ENCODE peak calls at places on chromosomes 6 and 20, in ten cellular contexts. C is astrocyte of the cerebellum, K is mammary epithelial cell, U is cardiac fibroblast, N is right lobe of liver, J is colonic mucosa, M is aorta, E is left ventricle myocardium inferior, F is BJ, S is upper lobe of right lung. R is an unnamed sample.

GRCh38 chr6:6191476-6191875 is 129.0 kb downstream of the F13A1 start:
- DNase-seq in C (no peak), K (no peak), U (no peak), N (no peak), J (no peak), M (no peak), E (no peak), F (no peak), S (no peak), R (no peak)

GRCh38 chr6:36590237-36590636 is 3.9 kb upstream of the SRSF3 start:
- DNase-seq in C (peak; percentile 53), K (peak; percentile 76), U (peak; percentile 77), N (no peak), J (no peak), M (no peak), E (no peak), F (no peak), S (no peak), R (peak; percentile 34)

GRCh38 chr20:7029005-7029404 is 261.5 kb downstream of the BMP2 start:
- DNase-seq in C (no peak), K (no peak), U (no peak), N (no peak), J (no peak), M (no peak), E (no peak), F (no peak), S (no peak), R (no peak)

GRCh38 chr20:44479643-44480042 is 4.0 kb downstream of the TTPAL start:
- DNase-seq in C (no peak), K (no peak), U (no peak), N (peak; percentile 85), J (no peak), M (no peak), E (no peak), F (no peak), S (no peak), R (no peak)

GRCh38 chr6:128929869-128930268 is 46.9 kb downstream of the LAMA2 start:
- DNase-seq in C (no peak), K (no peak), U (no peak), N (no peak), J (no peak), M (no peak), E (no peak), F (no peak), S (no peak), R (no peak)

GRCh38 chr6:13098808-13099570 is 229.3 kb downstream of the TBC1D7 start:
- DNase-seq in C (no peak), K (no peak), U (no peak), N (no peak), J (no peak), M (no peak), E (no peak), F (no peak), S (no peak), R (no peak)

GRCh38 chr20:44271915-44272663 is 25.0 kb downstream of the GDAP1L1 start:
- DNase-seq in C (no peak), K (no peak), U (no peak), N (no peak), J (no peak), M (peak; percentile 24), E (no peak), F (no peak), S (no peak), R (no peak)

GRCh38 chr6:3247255-3248146 is 11.2 kb upstream of the PSMG4 start:
- DNase-seq in C (peak; percentile 84), K (peak; percentile 43), U (peak; percentile 78), N (peak; percentile 44), J (peak; percentile 63), M (peak; percentile 88), E (no peak), F (peak; percentile 90), S (no peak), R (peak; percentile 89)

GRCh38 chr6:169830876-169831275 is 79.5 kb downstream of the ERMARD start:
- DNase-seq in C (no peak), K (peak; percentile 12), U (no peak), N (no peak), J (peak; percentile 2), M (no peak), E (no peak), F (no peak), S (peak; percentile 49), R (no peak)

GRCh38 chr20:37389844-37390275 is 43.9 kb downstream of the SRC start:
- DNase-seq in C (no peak), K (no peak), U (no peak), N (peak; percentile 28), J (no peak), M (no peak), E (no peak), F (no peak), S (peak; percentile 48), R (no peak)

GRCh38 chr20:50471231-50471630 is 39.0 kb upstream of the PTPN1 start:
- DNase-seq in C (no peak), K (no peak), U (no peak), N (peak; percentile 61), J (no peak), M (no peak), E (no peak), F (no peak), S (no peak), R (no peak)

GRCh38 chr6:72386324-72386723 is 235.5 kb upstream of the KCNQ5 start:
- DNase-seq in C (no peak), K (no peak), U (peak; percentile 47), N (no peak), J (no peak), M (no peak), E (no peak), F (no peak), S (no peak), R (no peak)

DNA sequence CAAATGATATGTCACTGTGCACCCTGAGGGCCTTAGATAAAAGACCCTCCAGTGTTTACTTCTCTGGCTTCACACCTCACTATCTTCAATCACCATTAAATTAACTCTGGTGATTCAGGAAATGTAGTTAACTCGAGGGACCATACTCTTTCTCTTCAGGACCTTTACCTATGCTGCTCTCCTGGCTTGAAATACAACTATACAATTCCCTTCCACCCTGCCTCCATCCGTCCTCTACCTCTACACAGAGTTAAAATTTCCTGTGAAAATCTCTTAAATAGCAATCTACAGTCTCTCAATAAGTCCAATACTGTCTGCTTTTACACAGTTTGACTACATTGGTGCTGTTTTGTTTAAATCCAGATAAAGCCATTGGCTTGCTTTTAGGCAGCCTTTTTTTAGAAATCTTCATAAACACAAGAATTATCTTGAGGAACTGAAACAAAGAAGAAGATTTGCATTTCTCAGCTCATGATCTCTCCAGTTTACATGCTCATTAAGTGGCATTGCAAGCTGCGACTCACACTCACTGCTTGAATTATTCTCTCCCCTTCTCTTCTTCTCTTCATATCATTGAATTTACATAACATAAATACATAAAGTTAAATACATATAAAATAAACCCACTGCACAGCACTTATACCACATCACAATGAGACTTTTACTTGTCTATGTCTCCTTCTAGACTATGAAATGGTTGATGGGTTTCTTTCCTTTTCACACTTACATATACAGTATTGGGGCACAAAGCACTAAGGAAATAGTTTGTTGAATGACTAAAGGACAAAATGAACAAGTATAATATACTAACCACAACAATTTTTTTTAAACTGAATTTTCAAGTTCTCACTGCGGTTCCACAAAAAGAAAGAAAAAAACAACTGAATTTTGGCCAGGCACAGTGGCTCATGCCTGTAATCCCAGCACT is 239.0 kb upstream of the KCNQ5 start:
- DNase-seq in C (no peak), K (no peak), U (no peak), N (no peak), J (no peak), M (no peak), E (no peak), F (no peak), S (no peak), R (no peak)
- H3K4me3 ChIP-seq in C (no peak overlapping the region), K (no peak overlapping the region), U (no peak overlapping the region), N (no peak overlapping the region), J (no peak overlapping the region), M (no peak overlapping the region), E (no peak overlapping the region), F (no peak overlapping the region), S (no peak overlapping the region), R (no peak overlapping the region)

DNA sequence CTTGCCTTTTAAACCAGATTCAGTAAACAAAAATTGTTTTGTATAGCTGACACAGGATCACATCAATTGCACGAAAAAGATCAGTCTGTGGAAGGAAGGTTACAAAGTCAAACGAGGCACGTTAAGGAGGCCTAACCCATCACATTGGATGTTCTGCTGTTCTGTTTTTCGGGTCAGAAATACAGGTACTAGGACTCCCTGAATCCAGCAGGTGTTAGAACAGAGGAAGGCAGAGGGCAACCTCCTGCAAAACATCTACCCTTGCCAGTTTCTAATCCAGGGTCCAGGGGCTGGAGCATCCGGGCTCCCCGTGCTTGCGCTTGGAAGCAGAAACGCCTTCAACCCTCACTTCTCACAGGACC is 64.6 kb downstream of the PLG start:
- DNase-seq in C (no peak), K (no peak), U (no peak), N (no peak), J (no peak), M (no peak), E (no peak), F (no peak), S (no peak), R (no peak)
- H3K4me3 ChIP-seq in C (peak overlapping the region; percentile 46), K (peak overlapping the region; percentile 68), U (no peak overlapping the region), N (peak overlapping the region; percentile 45), J (peak overlapping the region; percentile 22), M (no peak overlapping the region), E (peak overlapping the region; percentile 60), F (no peak overlapping the region), S (peak overlapping the region; percentile 40), R (peak overlapping the region; percentile 34)

DNA sequence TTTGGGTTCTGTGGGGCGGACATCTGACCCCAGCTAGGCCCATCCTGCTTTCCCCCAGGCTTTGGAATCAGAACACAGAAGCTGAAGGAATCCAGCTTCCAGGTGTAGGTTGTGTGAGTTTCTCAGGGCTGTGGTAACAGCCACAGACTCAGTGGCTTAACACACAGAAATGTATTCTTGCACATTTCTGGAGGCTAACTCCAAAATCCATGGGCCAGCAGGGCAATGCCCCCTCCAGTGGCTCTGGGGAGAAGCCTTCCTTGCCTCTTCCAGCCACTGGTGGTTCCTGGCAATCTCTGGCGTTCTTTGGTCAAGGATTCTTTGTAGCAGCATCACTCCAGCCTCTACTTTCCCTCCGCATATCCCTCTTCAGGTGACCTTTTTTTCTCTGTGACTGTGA is 1.3 kb upstream of the EMILIN3 start:
- DNase-seq in C (no peak), K (no peak), U (no peak), N (no peak), J (no peak), M (no peak), E (no peak), F (no peak), S (no peak), R (no peak)
- H3K4me3 ChIP-seq in C (no peak overlapping the region), K (no peak overlapping the region), U (no peak overlapping the region), N (no peak overlapping the region), J (no peak overlapping the region), M (no peak overlapping the region), E (no peak overlapping the region), F (no peak overlapping the region), S (no peak overlapping the region), R (no peak overlapping the region)

DNA sequence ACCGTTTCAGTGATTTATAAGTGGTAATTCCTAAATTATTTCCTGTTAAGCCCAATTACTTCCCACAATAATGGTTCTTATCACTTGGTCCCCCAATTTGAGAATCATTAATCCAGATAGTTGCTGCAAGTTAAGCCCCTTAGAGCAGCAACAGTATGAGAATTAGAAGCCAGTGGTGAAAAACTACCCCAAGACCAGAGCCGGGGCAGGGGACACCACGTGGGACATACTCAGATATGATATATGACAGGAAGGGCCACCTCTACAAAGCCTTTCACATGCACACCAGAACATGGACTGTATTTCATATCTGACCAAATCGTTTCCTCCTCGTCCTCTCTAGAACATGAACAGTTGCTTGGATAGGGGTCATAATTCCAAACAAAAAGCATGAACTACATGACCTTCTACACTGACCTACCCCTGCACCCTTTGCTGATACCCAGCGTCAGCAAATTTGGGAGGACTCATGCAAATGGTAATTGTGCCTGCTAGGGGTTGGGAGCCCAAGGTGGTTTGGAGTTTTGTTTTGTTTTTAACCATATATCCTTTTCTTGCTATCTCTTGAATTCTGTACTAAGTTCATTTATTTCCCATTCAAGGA is 3.9 kb downstream of the JAG1 start:
- DNase-seq in C (no peak), K (no peak), U (no peak), N (no peak), J (no peak), M (no peak), E (no peak), F (no peak), S (no peak), R (no peak)
- H3K4me3 ChIP-seq in C (no peak overlapping the region), K (peak overlapping the region; percentile 85), U (no peak overlapping the region), N (no peak overlapping the region), J (peak overlapping the region; percentile 77), M (peak overlapping the region; percentile 87), E (peak overlapping the region; percentile 94), F (no peak overlapping the region), S (peak overlapping the region; percentile 91), R (no peak overlapping the region)